ENCODE peak calls at places on chromosomes 12 and 14, in seven cellular contexts. I, J, Q, Y, D, E and G are unnamed samples. For H3K27me3, the result is how much of the 10 kb centered on the place peaks cover.

GRCh38 chr12:105025890-105026289 is 39.8 kb downstream of the NOPCHAP1 start:
- DNase-seq in Q (peak), I (peak), J (peak), Y (no peak), D (peak), E (no peak), G (no peak)

GRCh38 chr12:116454950-116455447 is 104.2 kb upstream of the MAP1LC3B2 start:
- DNase-seq in I (no peak), J (no peak), D (peak), Q (no peak), Y (no peak), E (no peak), G (no peak)

GRCh38 chr12:118060301-118061010 is 523 bp downstream of the WSB2 start:
- DNase-seq in D (no peak), E (no peak), Q (peak), J (no peak), I (peak), Y (no peak), G (no peak)

GRCh38 chr14:74018029-74018703 is 922 bp downstream of the ENTPD5 start:
- DNase-seq in I (no peak), Q (no peak), E (no peak), J (no peak), D (no peak), Y (no peak), G (no peak)

GRCh38 chr12:132710062-132710421 is 600 bp upstream of the PGAM5 start:
- DNase-seq in J (no peak), D (no peak), I (no peak), Y (no peak), E (no peak), Q (no peak), G (no peak)

GRCh38 chr14:52380294-52380693 is 66.2 kb downstream of the PTGER2 start:
- DNase-seq in I (no peak), J (no peak), Y (no peak), D (no peak), E (no peak), Q (no peak), G (no peak)

GRCh38 chr14:41749425-41749824 is 142.7 kb downstream of the LRFN5 start:
- DNase-seq in Y (no peak), E (no peak), I (no peak), Q (no peak), J (no peak), D (no peak), G (no peak)

GRCh38 chr12:112965643-112966042 is 12.7 kb upstream of the OAS2 start:
- DNase-seq in J (no peak), I (no peak), Q (no peak), E (no peak), Y (no peak), D (no peak), G (no peak)

GRCh38 chr12:50569321-50569720 is 64.5 kb downstream of the DIP2B start:
- DNase-seq in J (no peak), D (no peak), E (no peak), Y (peak), Q (no peak), I (peak), G (no peak)

GRCh38 chr14:51472881-51473280 is 178.8 kb upstream of the FRMD6 start:
- DNase-seq in E (no peak), Q (no peak), J (no peak), Y (no peak), I (no peak), D (no peak), G (no peak)

GRCh38 chr14:49497725-49498348 is 88.3 kb downstream of the RPS29 start:
- DNase-seq in Q (no peak), J (no peak), I (peak), Y (peak), E (no peak), D (peak), G (peak)

GRCh38 chr12:45773734-45774133 is 44.2 kb downstream of the ARID2 start:
- DNase-seq in J (no peak), Q (no peak), Y (no peak), I (no peak), D (no peak), E (no peak), G (no peak)

GRCh38 chr14:91315844-91316267 is 71.4 kb upstream of the GPR68 start:
- DNase-seq in I (no peak), E (no peak), D (no peak), Q (no peak), Y (no peak), J (no peak), G (peak)

GRCh38 chr12:106415134-106415533 is 57.6 kb downstream of the POLR3B start:
- DNase-seq in J (no peak), I (no peak), D (no peak), Y (no peak), Q (no peak), E (no peak), G (no peak)

GRCh38 chr12:113184098-113184899 is 979 bp downstream of the DDX54 start:
- DNase-seq in Y (no peak), J (peak), I (no peak), D (no peak), Q (peak), E (no peak), G (no peak)

GRCh38 chr12:9134981-9135628 is 19.4 kb upstream of the A2M start:
- DNase-seq in Y (no peak), D (no peak), J (no peak), E (no peak), I (no peak), Q (no peak), G (peak)

GRCh38 chr14:23539209-23539866 is 12.2 kb downstream of the ZFHX2 start:
- DNase-seq in Q (peak), D (no peak), Y (peak), E (no peak), J (no peak), I (no peak), G (peak)

GRCh38 chr14:32711103-32711680 is 227.5 kb upstream of the NPAS3 start:
- DNase-seq in J (no peak), Q (no peak), Y (peak), I (peak), E (no peak), D (no peak), G (peak)

GRCh38 chr12:94980577-94980976 is 22.9 kb downstream of the NDUFA12 start:
- DNase-seq in E (no peak), J (no peak), Q (no peak), D (no peak), Y (no peak), I (no peak), G (no peak)

GRCh38 chr14:34436118-34436905 is 25.7 kb downstream of the SPTSSA start:
- DNase-seq in I (no peak), E (no peak), D (peak), J (no peak), Q (no peak), Y (no peak), G (no peak)

GRCh38 chr14:90842726-90843125 is 26.5 kb upstream of the TTC7B start:
- DNase-seq in Q (no peak), E (no peak), J (no peak), D (no peak), Y (no peak), I (no peak), G (no peak)

GRCh38 chr14:91216731-91217226 is 27.7 kb downstream of the GPR68 start:
- DNase-seq in E (no peak), Q (no peak), Y (no peak), D (no peak), I (no peak), J (no peak), G (no peak)

GRCh38 chr12:2286051-2286450 is 233.3 kb downstream of the CACNA1C start:
- DNase-seq in Y (no peak), I (no peak), D (no peak), Q (no peak), E (no peak), J (no peak), G (no peak)
- H3K27ac ChIP-seq in Y (peak), I (peak), D (no peak), Q (no peak), E (peak), J (no peak), G (no peak)

GRCh38 chr12:65602191-65602578 is 222.1 kb upstream of the HMGA2 start:
- DNase-seq in Y (no peak), E (no peak), Q (no peak), D (no peak), J (no peak), I (no peak), G (no peak)

GRCh38 chr12:65605019-65605418 is 219.3 kb upstream of the HMGA2 start:
- DNase-seq in D (no peak), E (no peak), J (no peak), I (no peak), Y (no peak), Q (no peak), G (no peak)

GRCh38 chr12:65606008-65606766 is 218.1 kb upstream of the HMGA2 start:
- DNase-seq in Y (no peak), D (no peak), Q (no peak), J (no peak), E (no peak), I (no peak), G (no peak)

GRCh38 chr12:65602579-65603295 is 221.5 kb upstream of the HMGA2 start:
- DNase-seq in J (peak), E (peak), Y (peak), Q (peak), D (peak), I (peak), G (peak)

DNA sequence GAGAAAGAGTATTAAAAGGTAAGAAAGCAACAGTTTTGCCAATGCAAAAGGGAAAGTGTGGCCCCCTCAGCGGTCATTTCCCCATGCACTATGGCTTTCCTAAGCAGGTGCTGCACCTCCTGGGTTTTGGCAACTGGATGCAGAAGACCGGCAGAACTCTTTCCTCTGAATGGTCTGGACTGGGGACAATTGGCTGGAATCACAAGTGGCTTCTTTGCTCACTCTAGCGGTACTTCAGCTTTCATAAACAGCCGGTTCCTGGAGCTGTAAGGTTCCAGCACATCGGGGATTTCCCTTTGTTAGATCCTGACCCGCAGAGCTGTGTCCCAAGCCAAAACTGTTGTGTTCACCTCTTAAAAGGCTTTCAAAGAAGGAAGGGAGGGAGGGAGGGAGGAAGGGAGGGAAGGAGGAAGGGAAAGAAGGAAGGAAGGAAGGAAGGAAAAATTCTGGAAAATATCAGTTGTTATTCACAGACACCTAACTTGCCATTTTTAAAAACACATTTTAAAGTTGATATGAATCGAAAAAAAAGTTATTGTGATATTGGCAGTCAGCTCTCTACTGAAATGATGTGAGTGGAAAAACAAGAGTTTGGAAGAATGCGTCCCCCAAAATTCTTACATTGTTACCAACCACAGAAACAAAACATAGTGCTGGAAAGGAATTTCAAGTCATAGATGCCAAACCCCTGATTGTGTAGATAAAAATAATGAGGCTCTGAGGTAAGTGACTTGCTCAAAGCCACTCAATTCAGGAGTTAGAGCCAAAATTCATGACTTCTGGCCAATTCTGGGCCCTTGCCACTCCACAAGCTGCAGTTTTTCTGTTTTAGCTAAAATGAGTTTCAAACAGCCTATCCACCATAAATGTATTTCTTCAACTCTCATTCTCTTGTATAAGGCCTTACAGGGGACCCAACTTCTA is 220.6 kb upstream of the HMGA2 start:
- DNase-seq in Q (peak), E (no peak), J (no peak), Y (peak), I (peak), D (peak), G (no peak)
- TF ChIP-seq CTCF in Q (no peak), E (no peak), J (no peak), Y (no peak), I (no peak), D (no peak), G (no peak)

GRCh38 chr14:94581127-94581999 is at the start of gene SERPINA5:
- DNase-seq in J (peak), E (no peak), D (no peak), Q (peak), Y (peak), I (peak), G (no peak)

GRCh38 chr14:94582199-94582750 is 1.0 kb downstream of the SERPINA5 start:
- DNase-seq in J (no peak), D (no peak), E (no peak), I (no peak), Q (peak), Y (no peak), G (no peak)

GRCh38 chr14:94584591-94585280 is 3.5 kb downstream of the SERPINA5 start:
- DNase-seq in Q (no peak), Y (no peak), J (no peak), E (no peak), D (no peak), I (no peak), G (no peak)

GRCh38 chr14:94583557-94583956 is 2.3 kb downstream of the SERPINA5 start:
- DNase-seq in Q (no peak), Y (no peak), D (no peak), E (no peak), J (no peak), I (no peak), G (no peak)

GRCh38 chr14:94582851-94583250 is 1.6 kb downstream of the SERPINA5 start:
- DNase-seq in J (no peak), I (no peak), D (no peak), Q (no peak), Y (no peak), E (no peak), G (no peak)
- H3K27me3 ChIP-seq in J (under half), I (under half), D (under half), Q (under half), Y (under half), E (under half), G (under half)

DNA sequence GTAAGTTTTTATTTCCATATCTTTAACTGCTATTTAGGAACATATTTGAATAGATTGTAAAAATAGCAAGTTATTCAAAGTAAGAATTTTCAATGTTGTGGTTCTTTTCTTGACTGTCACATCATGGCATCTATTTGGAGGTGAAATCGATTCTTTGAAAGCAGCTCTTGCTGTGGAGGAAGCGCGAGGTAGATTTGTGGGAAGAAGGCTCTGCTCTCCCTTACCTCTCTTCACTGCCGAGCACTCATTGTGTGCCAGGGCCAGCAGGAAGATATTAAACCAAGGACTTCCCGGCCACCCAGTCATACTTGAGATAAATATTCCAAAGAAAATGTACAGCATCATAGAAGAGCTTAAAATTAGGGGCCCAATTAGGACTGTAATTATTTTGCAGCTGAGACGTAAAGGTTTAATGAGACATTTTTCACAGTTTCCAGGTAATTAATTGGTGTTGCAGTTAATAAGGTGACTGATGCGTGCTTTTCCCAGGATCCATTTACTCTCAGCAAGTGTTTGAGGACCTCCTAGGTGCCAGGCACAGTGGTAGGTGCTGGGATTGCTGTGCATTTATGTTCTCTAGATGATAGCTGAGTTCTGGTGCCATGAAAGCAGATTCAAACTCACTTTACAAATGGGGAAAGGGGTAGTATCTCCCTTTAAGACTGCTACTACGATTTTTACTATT is 89.2 kb upstream of the DYNC1H1 start:
- DNase-seq in I (no peak), E (no peak), J (no peak), Q (no peak), Y (no peak), D (no peak), G (peak)
- H3K27ac ChIP-seq in I (peak), E (peak), J (no peak), Q (no peak), Y (no peak), D (no peak), G (peak)